ENCODE peak calls at places on chromosomes 5 and 9, in nine cellular contexts. E is NCI-H524 treated with DMSO at 0.1 percent for 48 hours; G is activated T-cell treated with anti-CD3 and anti-CD28 coated beads, Interleukin-2, amount 50 U/mL, for 72 hours; P is suprapubic skin; T is GM13977; Z is HFFc6; A is GM06990; Y is stimulated activated CD4-positive, alpha-beta T cell treated with anti-CD3 and anti-CD28 coated beads, Interleukin-15, amount 100 ng/mL, for 24 hours; D is nephron progenitor cell. V is an unnamed sample.

GRCh38 chr5:121890297-121890858 is 38.7 kb downstream of the FTMT start:
- DNase-seq in E (no peak), Z (no peak), T (no peak), D (no peak), A (no peak), G (no peak), P (no peak), Y (no peak), V (no peak)

GRCh38 chr9:95292226-95292625 is 25.3 kb downstream of the FANCC start:
- DNase-seq in D (no peak), G (no peak), Y (no peak), A (no peak), P (no peak), E (no peak), Z (no peak), T (no peak), V (no peak)

GRCh38 chr9:98429613-98430012 is 174.2 kb upstream of the TBC1D2 start:
- DNase-seq in T (no peak), Z (peak), E (peak), D (no peak), A (no peak), P (no peak), G (no peak), Y (no peak), V (no peak)

GRCh38 chr5:32725994-32726659 is 15.0 kb downstream of the NPR3 start:
- DNase-seq in A (no peak), E (no peak), P (no peak), G (no peak), Y (no peak), Z (no peak), D (no peak), T (no peak), V (no peak)

GRCh38 chr9:79264511-79265448 is 307.0 kb upstream of the TLE4 start:
- DNase-seq in P (no peak), A (no peak), Z (no peak), Y (no peak), D (no peak), G (no peak), E (no peak), T (no peak), V (no peak)

GRCh38 chr9:122179690-122180074 is 20.0 kb downstream of the MORN5 start:
- DNase-seq in Z (no peak), T (no peak), P (no peak), G (no peak), E (no peak), D (no peak), A (no peak), Y (no peak), V (no peak)

GRCh38 chr9:87342743-87343142 is 154.9 kb upstream of the DAPK1 start:
- DNase-seq in Z (peak), P (no peak), A (no peak), D (no peak), Y (no peak), G (no peak), E (no peak), T (no peak), V (no peak)

GRCh38 chr5:136062563-136063274 is 33.9 kb downstream of the TGFBI start:
- DNase-seq in T (peak), G (peak), P (no peak), Y (peak), Z (peak), D (no peak), E (no peak), A (no peak), V (peak)

GRCh38 chr9:92986175-92987110 is 39.1 kb downstream of the FGD3 start:
- DNase-seq in Y (peak), G (peak), T (no peak), E (no peak), Z (no peak), A (no peak), P (no peak), D (no peak), V (peak)

GRCh38 chr5:142461028-142461427 is 136.2 kb upstream of the SPRY4 start:
- DNase-seq in P (no peak), Y (no peak), T (no peak), E (no peak), D (no peak), Z (no peak), A (no peak), G (no peak), V (no peak)

GRCh38 chr5:72537166-72537565 is 30.0 kb upstream of the ZNF366 start:
- DNase-seq in A (no peak), D (no peak), Z (no peak), Y (no peak), P (no peak), E (no peak), T (no peak), G (no peak), V (no peak)

GRCh38 chr5:173940269-173940668 is 48.7 kb upstream of the C5orf47 start:
- DNase-seq in Y (no peak), Z (no peak), P (no peak), G (no peak), E (no peak), A (no peak), T (no peak), D (no peak), V (no peak)

GRCh38 chr9:90767523-90768100 is 34.0 kb upstream of the SYK start:
- DNase-seq in A (no peak), G (no peak), P (no peak), E (no peak), T (no peak), Z (no peak), Y (no peak), D (no peak), V (no peak)

GRCh38 chr9:6779417-6780241 is 21.9 kb downstream of the KDM4C start:
- DNase-seq in D (no peak), P (no peak), A (no peak), Z (peak), G (no peak), E (no peak), T (no peak), Y (no peak), V (no peak)

GRCh38 chr5:95393279-95393678 is 2.1 kb downstream of the FAM81B start:
- DNase-seq in G (no peak), E (no peak), T (no peak), P (no peak), Z (no peak), Y (no peak), A (no peak), D (no peak), V (no peak)

GRCh38 chr5:16737620-16738364 is 121.0 kb upstream of the RETREG1 start:
- DNase-seq in P (no peak), T (no peak), Z (no peak), E (no peak), D (no peak), Y (no peak), G (no peak), A (no peak), V (no peak)

V was measured in activated CD4-positive, alpha-beta memory T cell treated with anti-CD3 and anti-CD28 coated beads for 36 hours.